ENCODE peak calls at places on chromosomes 6 and 20, in five cellular contexts. One of them, this sample, is unnamed.

GRCh38 chr20:24185801-24186200 is 197.2 kb upstream of the GGTLC1 start:
- DNase-seq in H9: no peak
- DNase-seq in H1: no peak
- DNase-seq in mesenchymal stem cell: no peak
- DNase-seq in trophoblast cell: no peak
- DNase-seq in this sample: no peak

GRCh38 chr20:41059236-41059635 is 30.6 kb downstream of the TOP1 start:
- DNase-seq in H9: no peak
- DNase-seq in H1: no peak
- DNase-seq in mesenchymal stem cell: no peak
- DNase-seq in trophoblast cell: no peak
- DNase-seq in this sample: no peak

GRCh38 chr6:134622382-134623173 is 304.7 kb upstream of the SGK1 start:
- DNase-seq in H9: no peak
- DNase-seq in H1: no peak
- DNase-seq in mesenchymal stem cell: no peak
- DNase-seq in trophoblast cell: no peak
- DNase-seq in this sample: no peak

GRCh38 chr6:39927159-39927558 is 7.1 kb downstream of the MOCS1 start:
- DNase-seq in H9: no peak
- DNase-seq in H1: no peak
- DNase-seq in mesenchymal stem cell: peak
- DNase-seq in trophoblast cell: no peak
- DNase-seq in this sample: no peak

GRCh38 chr6:100996409-100996808 is 115.3 kb upstream of the ASCC3 start:
- DNase-seq in H9: no peak
- DNase-seq in H1: no peak
- DNase-seq in mesenchymal stem cell: no peak
- DNase-seq in trophoblast cell: no peak
- DNase-seq in this sample: no peak

GRCh38 chr6:44220913-44221290 is 2.5 kb upstream of the SLC29A1 start:
- DNase-seq in H9: no peak
- DNase-seq in H1: no peak
- DNase-seq in mesenchymal stem cell: no peak
- DNase-seq in trophoblast cell: no peak
- DNase-seq in this sample: no peak

GRCh38 chr6:36263390-36263789 is 6.5 kb upstream of the PNPLA1 start:
- DNase-seq in H9: no peak
- DNase-seq in H1: no peak
- DNase-seq in mesenchymal stem cell: no peak
- DNase-seq in trophoblast cell: no peak
- DNase-seq in this sample: no peak

GRCh38 chr20:51560550-51561307 is 18.2 kb upstream of the NFATC2 start:
- DNase-seq in H9: no peak
- DNase-seq in H1: no peak
- DNase-seq in mesenchymal stem cell: peak
- DNase-seq in trophoblast cell: peak
- DNase-seq in this sample: no peak

GRCh38 chr20:15528386-15529111 is 1044.7 kb downstream of the KIF16B start:
- DNase-seq in H9: no peak
- DNase-seq in H1: no peak
- DNase-seq in mesenchymal stem cell: peak
- DNase-seq in trophoblast cell: peak
- DNase-seq in this sample: no peak

GRCh38 chr6:28634406-28634757 is 108.7 kb downstream of the GPX5 start:
- DNase-seq in H9: no peak
- DNase-seq in H1: no peak
- DNase-seq in mesenchymal stem cell: no peak
- DNase-seq in trophoblast cell: no peak
- DNase-seq in this sample: no peak

GRCh38 chr20:51604851-51605250 is 62.3 kb upstream of the NFATC2 start:
- DNase-seq in H9: no peak
- DNase-seq in H1: no peak
- DNase-seq in mesenchymal stem cell: no peak
- DNase-seq in trophoblast cell: no peak
- DNase-seq in this sample: no peak

GRCh38 chr6:95866732-95867131 is 149.0 kb upstream of the FUT9 start:
- DNase-seq in H9: peak
- DNase-seq in H1: peak
- DNase-seq in mesenchymal stem cell: no peak
- DNase-seq in trophoblast cell: peak
- DNase-seq in this sample: no peak

GRCh38 chr6:98977606-98978292 is 30.0 kb upstream of the FBXL4 start:
- DNase-seq in H9: no peak
- DNase-seq in H1: no peak
- DNase-seq in mesenchymal stem cell: no peak
- DNase-seq in trophoblast cell: no peak
- DNase-seq in this sample: no peak

GRCh38 chr6:136036601-136037000 is 185.1 kb downstream of the PDE7B start:
- DNase-seq in H9: no peak
- DNase-seq in H1: no peak
- DNase-seq in mesenchymal stem cell: no peak
- DNase-seq in trophoblast cell: no peak
- DNase-seq in this sample: no peak

GRCh38 chr6:38153076-38153475 is 333.5 kb downstream of the ZFAND3 start:
- DNase-seq in H9: no peak
- DNase-seq in H1: no peak
- DNase-seq in mesenchymal stem cell: no peak
- DNase-seq in trophoblast cell: no peak
- DNase-seq in this sample: no peak

GRCh38 chr6:53432318-53433161 is 83.8 kb upstream of the ELOVL5 start:
- DNase-seq in H9: no peak
- DNase-seq in H1: no peak
- DNase-seq in mesenchymal stem cell: peak
- DNase-seq in trophoblast cell: peak
- DNase-seq in this sample: no peak

GRCh38 chr6:142913511-142914047 is 31.4 kb downstream of the HIVEP2 start:
- DNase-seq in H9: no peak
- DNase-seq in H1: no peak
- DNase-seq in mesenchymal stem cell: no peak
- DNase-seq in trophoblast cell: peak
- DNase-seq in this sample: no peak

GRCh38 chr6:40413231-40413755 is 173.9 kb downstream of the LRFN2 start:
- DNase-seq in H9: no peak
- DNase-seq in H1: no peak
- DNase-seq in mesenchymal stem cell: peak
- DNase-seq in trophoblast cell: no peak
- DNase-seq in this sample: no peak

GRCh38 chr20:15359056-15359455 is 1021.6 kb upstream of the FLRT3 start:
- DNase-seq in H9: no peak
- DNase-seq in H1: no peak
- DNase-seq in mesenchymal stem cell: no peak
- DNase-seq in trophoblast cell: no peak
- DNase-seq in this sample: no peak

GRCh38 chr20:59324441-59324840 is 24.0 kb downstream of the EDN3 start:
- DNase-seq in H9: no peak
- DNase-seq in H1: no peak
- DNase-seq in mesenchymal stem cell: no peak
- DNase-seq in trophoblast cell: no peak
- DNase-seq in this sample: no peak

GRCh38 chr20:59322101-59322500 is 21.7 kb downstream of the EDN3 start:
- DNase-seq in H9: no peak
- DNase-seq in H1: no peak
- DNase-seq in mesenchymal stem cell: no peak
- DNase-seq in trophoblast cell: no peak
- DNase-seq in this sample: no peak

GRCh38 chr20:59320850-59321631 is 20.6 kb downstream of the EDN3 start:
- DNase-seq in H9: no peak
- DNase-seq in H1: no peak
- DNase-seq in mesenchymal stem cell: no peak
- DNase-seq in trophoblast cell: no peak
- DNase-seq in this sample: no peak

GRCh38 chr20:59320426-59320825 is 20.0 kb downstream of the EDN3 start:
- DNase-seq in H9: no peak
- DNase-seq in H1: no peak
- DNase-seq in mesenchymal stem cell: no peak
- DNase-seq in trophoblast cell: no peak
- DNase-seq in this sample: no peak

GRCh38 chr20:59322813-59323469 is 22.5 kb downstream of the EDN3 start:
- DNase-seq in H9: no peak
- DNase-seq in H1: no peak
- DNase-seq in mesenchymal stem cell: no peak
- DNase-seq in trophoblast cell: no peak
- DNase-seq in this sample: no peak
- H2BK12ac ChIP-seq in H9: no peak
- H2BK12ac ChIP-seq in H1: no peak
- H2BK12ac ChIP-seq in mesenchymal stem cell: no peak
- H2BK12ac ChIP-seq in trophoblast cell: no peak
- H2BK12ac ChIP-seq in this sample: no peak

GRCh38 chr20:64238115-64238825 is 17.3 kb upstream of the PCMTD2 start:
- DNase-seq in H9: no peak
- DNase-seq in H1: no peak
- DNase-seq in mesenchymal stem cell: no peak
- DNase-seq in trophoblast cell: no peak
- DNase-seq in this sample: no peak
- H3K4me2 ChIP-seq in H9: no peak
- H3K4me2 ChIP-seq in H1: no peak
- H3K4me2 ChIP-seq in mesenchymal stem cell: no peak
- H3K4me2 ChIP-seq in trophoblast cell: no peak
- H3K4me2 ChIP-seq in this sample: no peak

DNA sequence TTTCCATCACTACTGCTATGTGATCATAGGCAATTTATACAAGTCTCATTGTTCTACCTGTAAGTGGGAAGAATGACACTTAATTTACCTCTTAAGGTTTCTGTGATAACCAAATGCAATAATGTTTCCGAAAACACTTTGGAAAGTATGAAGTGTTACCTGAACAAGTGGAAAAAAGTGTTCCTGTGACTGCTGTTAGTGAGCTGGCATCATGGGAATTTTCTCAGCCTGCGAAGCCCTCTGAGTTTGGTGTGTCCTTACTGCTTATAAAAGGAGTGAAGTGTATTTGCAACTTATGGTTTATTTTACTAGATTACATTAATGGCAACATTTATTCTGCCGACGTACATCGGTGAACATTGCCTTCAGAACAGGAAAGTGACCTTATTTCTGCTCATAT is 133.0 kb downstream of the AKAP7 start:
- DNase-seq in H9: no peak
- DNase-seq in H1: no peak
- DNase-seq in mesenchymal stem cell: no peak
- DNase-seq in trophoblast cell: no peak
- DNase-seq in this sample: no peak
- H4K8ac ChIP-seq in H9: no peak
- H4K8ac ChIP-seq in H1: no peak
- H4K8ac ChIP-seq in mesenchymal stem cell: no peak
- H4K8ac ChIP-seq in trophoblast cell: no peak
- H4K8ac ChIP-seq in this sample: no peak

GRCh38 chr6:149545258-149545753 is 537 bp downstream of the PPIL4 start:
- DNase-seq in H9: peak
- DNase-seq in H1: no peak
- DNase-seq in mesenchymal stem cell: peak
- DNase-seq in trophoblast cell: peak
- DNase-seq in this sample: peak
- H2BK12ac ChIP-seq in H9: no peak
- H2BK12ac ChIP-seq in H1: peak
- H2BK12ac ChIP-seq in mesenchymal stem cell: no peak
- H2BK12ac ChIP-seq in trophoblast cell: no peak
- H2BK12ac ChIP-seq in this sample: no peak

DNA sequence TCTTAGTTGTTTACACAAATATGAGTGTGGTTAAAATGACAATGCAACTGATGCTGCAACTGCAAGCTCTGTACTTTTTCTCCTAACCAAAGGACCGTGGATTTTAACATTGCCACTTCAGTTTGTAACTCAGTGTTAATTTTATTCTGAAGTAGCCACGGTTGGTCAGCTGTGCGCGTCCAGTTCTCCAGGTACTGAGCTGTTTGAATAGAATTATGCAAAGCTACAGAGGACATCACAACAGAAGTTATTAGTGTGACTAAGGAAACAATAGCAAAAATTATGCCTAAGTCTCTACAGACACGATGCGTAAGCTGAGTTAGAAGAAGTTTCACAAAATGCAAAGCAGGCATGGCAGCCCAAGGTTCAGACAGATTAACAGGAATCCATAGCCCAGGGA is 4.4 kb upstream of the ABHD12 start:
- DNase-seq in H9: no peak
- DNase-seq in H1: no peak
- DNase-seq in mesenchymal stem cell: no peak
- DNase-seq in trophoblast cell: no peak
- DNase-seq in this sample: no peak
- H3K4me2 ChIP-seq in H9: no peak
- H3K4me2 ChIP-seq in H1: no peak
- H3K4me2 ChIP-seq in mesenchymal stem cell: no peak
- H3K4me2 ChIP-seq in trophoblast cell: no peak
- H3K4me2 ChIP-seq in this sample: no peak

GRCh38 chr6:15776458-15776980 is 113.7 kb upstream of the DTNBP1 start:
- DNase-seq in H9: no peak
- DNase-seq in H1: no peak
- DNase-seq in mesenchymal stem cell: no peak
- DNase-seq in trophoblast cell: no peak
- DNase-seq in this sample: no peak
- H4K8ac ChIP-seq in H9: no peak
- H4K8ac ChIP-seq in H1: no peak
- H4K8ac ChIP-seq in mesenchymal stem cell: no peak
- H4K8ac ChIP-seq in trophoblast cell: no peak
- H4K8ac ChIP-seq in this sample: no peak

DNA sequence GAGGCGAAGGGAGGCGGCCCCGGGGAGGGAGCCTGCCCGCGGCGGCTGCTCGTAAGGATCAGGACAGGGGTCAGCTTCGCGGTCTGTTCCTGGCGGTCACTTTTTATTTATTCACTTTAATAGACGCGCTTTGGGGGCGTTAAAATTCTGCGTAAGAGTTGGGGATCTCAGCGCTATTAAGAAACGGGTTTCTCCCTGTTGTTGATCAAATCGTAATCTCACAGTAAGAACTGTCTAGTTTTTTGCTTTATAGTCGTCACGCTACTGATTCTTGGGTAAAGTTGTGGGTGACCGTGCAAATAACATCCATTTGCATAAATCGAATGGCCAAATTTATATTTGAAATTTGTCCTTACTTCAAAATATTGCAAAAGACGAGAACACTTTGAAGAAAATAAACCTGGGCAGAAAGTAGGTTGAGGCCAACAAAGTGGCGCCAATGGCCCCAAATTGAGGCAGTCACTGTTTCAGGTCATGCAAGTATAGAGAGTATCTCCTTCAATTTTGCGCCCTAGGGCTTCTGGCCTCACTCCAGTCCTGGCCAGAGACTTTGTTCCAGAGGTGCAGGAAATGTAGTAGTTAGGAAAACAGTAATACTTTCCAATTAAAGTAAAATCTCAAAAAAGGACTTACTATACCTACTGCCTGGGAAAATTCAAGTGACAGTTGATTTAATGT is 963 bp upstream of the RMND1 start:
- DNase-seq in H9: no peak
- DNase-seq in H1: no peak
- DNase-seq in mesenchymal stem cell: peak
- DNase-seq in trophoblast cell: peak
- DNase-seq in this sample: no peak
- H2BK12ac ChIP-seq in H9: no peak
- H2BK12ac ChIP-seq in H1: no peak
- H2BK12ac ChIP-seq in mesenchymal stem cell: no peak
- H2BK12ac ChIP-seq in trophoblast cell: peak
- H2BK12ac ChIP-seq in this sample: no peak

This sample was measured in neuronal stem cell.